ENCODE peak calls at places on chromosomes 4 and X, in five cellular contexts. One of them, this sample, is unnamed.
A peak's percentile ranks its signal among the peaks of the same experiment; 100 is the strongest.

GRCh38 chr4:67131224-67131623 is 414.1 kb downstream of the CENPC start:
- DNase-seq in heart left ventricle: no peak
- DNase-seq in activated naive CD4-positive, alpha-beta T cell treated with anti-CD3 and anti-CD28 coated beads, Interleukin-2, amount 50 U/mL, for 72 hours: no peak
- DNase-seq in stromal cell of bone marrow: no peak
- DNase-seq in T-cell: no peak
- DNase-seq in this sample: peak; percentile 2

GRCh38 chr4:151584101-151584500 is 175.1 kb downstream of the FHIP1A start:
- DNase-seq in heart left ventricle: no peak
- DNase-seq in stromal cell of bone marrow: no peak
- DNase-seq in activated naive CD4-positive, alpha-beta T cell treated with anti-CD3 and anti-CD28 coated beads, Interleukin-2, amount 50 U/mL, for 72 hours: no peak
- DNase-seq in T-cell: no peak
- DNase-seq in this sample: no peak

GRCh38 chrX:40772290-40772689 is 36.9 kb upstream of the MED14 start:
- DNase-seq in T-cell: no peak
- DNase-seq in heart left ventricle: no peak
- DNase-seq in activated naive CD4-positive, alpha-beta T cell treated with anti-CD3 and anti-CD28 coated beads, Interleukin-2, amount 50 U/mL, for 72 hours: no peak
- DNase-seq in stromal cell of bone marrow: peak; percentile 62
- DNase-seq in this sample: no peak

GRCh38 chr4:1502976-1503375 is 96.7 kb upstream of the NKX1-1 start:
- DNase-seq in heart left ventricle: no peak
- DNase-seq in T-cell: no peak
- DNase-seq in stromal cell of bone marrow: no peak
- DNase-seq in activated naive CD4-positive, alpha-beta T cell treated with anti-CD3 and anti-CD28 coated beads, Interleukin-2, amount 50 U/mL, for 72 hours: no peak
- DNase-seq in this sample: no peak

GRCh38 chrX:103446665-103447302 is 70.4 kb downstream of the BEX3 start:
- DNase-seq in heart left ventricle: no peak
- DNase-seq in activated naive CD4-positive, alpha-beta T cell treated with anti-CD3 and anti-CD28 coated beads, Interleukin-2, amount 50 U/mL, for 72 hours: no peak
- DNase-seq in stromal cell of bone marrow: no peak
- DNase-seq in T-cell: no peak
- DNase-seq in this sample: no peak

GRCh38 chrX:137926090-137926489 is 360.2 kb downstream of the ZIC3 start:
- DNase-seq in stromal cell of bone marrow: no peak
- DNase-seq in activated naive CD4-positive, alpha-beta T cell treated with anti-CD3 and anti-CD28 coated beads, Interleukin-2, amount 50 U/mL, for 72 hours: no peak
- DNase-seq in T-cell: no peak
- DNase-seq in heart left ventricle: no peak
- DNase-seq in this sample: peak; percentile 2

GRCh38 chrX:40262641-40263560 is 165.1 kb upstream of the BCOR start:
- DNase-seq in stromal cell of bone marrow: no peak
- DNase-seq in T-cell: no peak
- DNase-seq in heart left ventricle: no peak
- DNase-seq in activated naive CD4-positive, alpha-beta T cell treated with anti-CD3 and anti-CD28 coated beads, Interleukin-2, amount 50 U/mL, for 72 hours: no peak
- DNase-seq in this sample: no peak

GRCh38 chrX:109382332-109382731 is 99.6 kb downstream of the GUCY2F start:
- DNase-seq in heart left ventricle: no peak
- DNase-seq in T-cell: no peak
- DNase-seq in stromal cell of bone marrow: no peak
- DNase-seq in activated naive CD4-positive, alpha-beta T cell treated with anti-CD3 and anti-CD28 coated beads, Interleukin-2, amount 50 U/mL, for 72 hours: no peak
- DNase-seq in this sample: no peak

GRCh38 chrX:10008483-10009056 is 41.4 kb downstream of the CLDN34 start:
- DNase-seq in heart left ventricle: no peak
- DNase-seq in activated naive CD4-positive, alpha-beta T cell treated with anti-CD3 and anti-CD28 coated beads, Interleukin-2, amount 50 U/mL, for 72 hours: no peak
- DNase-seq in T-cell: no peak
- DNase-seq in stromal cell of bone marrow: no peak
- DNase-seq in this sample: no peak

GRCh38 chrX:109902665-109903064 is 100.2 kb upstream of the TMEM164 start:
- DNase-seq in heart left ventricle: no peak
- DNase-seq in activated naive CD4-positive, alpha-beta T cell treated with anti-CD3 and anti-CD28 coated beads, Interleukin-2, amount 50 U/mL, for 72 hours: no peak
- DNase-seq in stromal cell of bone marrow: peak; percentile 41
- DNase-seq in T-cell: no peak
- DNase-seq in this sample: no peak

GRCh38 chr4:100738388-100739165 is 220.8 kb upstream of the EMCN start:
- DNase-seq in heart left ventricle: no peak
- DNase-seq in activated naive CD4-positive, alpha-beta T cell treated with anti-CD3 and anti-CD28 coated beads, Interleukin-2, amount 50 U/mL, for 72 hours: no peak
- DNase-seq in T-cell: no peak
- DNase-seq in stromal cell of bone marrow: peak; percentile 86
- DNase-seq in this sample: no peak

GRCh38 chr4:56134272-56134671 is 185.5 kb downstream of the CEP135 start:
- DNase-seq in T-cell: no peak
- DNase-seq in heart left ventricle: no peak
- DNase-seq in activated naive CD4-positive, alpha-beta T cell treated with anti-CD3 and anti-CD28 coated beads, Interleukin-2, amount 50 U/mL, for 72 hours: no peak
- DNase-seq in stromal cell of bone marrow: no peak
- DNase-seq in this sample: no peak

GRCh38 chrX:13990126-13990525 is 39.6 kb downstream of the GEMIN8 start:
- DNase-seq in stromal cell of bone marrow: no peak
- DNase-seq in T-cell: no peak
- DNase-seq in heart left ventricle: no peak
- DNase-seq in activated naive CD4-positive, alpha-beta T cell treated with anti-CD3 and anti-CD28 coated beads, Interleukin-2, amount 50 U/mL, for 72 hours: no peak
- DNase-seq in this sample: no peak

GRCh38 chr4:76714226-76714625 is 183.7 kb downstream of the SOWAHB start:
- DNase-seq in activated naive CD4-positive, alpha-beta T cell treated with anti-CD3 and anti-CD28 coated beads, Interleukin-2, amount 50 U/mL, for 72 hours: no peak
- DNase-seq in heart left ventricle: no peak
- DNase-seq in stromal cell of bone marrow: no peak
- DNase-seq in T-cell: no peak
- DNase-seq in this sample: no peak

GRCh38 chrX:13167444-13168207 is 123.2 kb upstream of the FAM9C start:
- DNase-seq in stromal cell of bone marrow: no peak
- DNase-seq in heart left ventricle: no peak
- DNase-seq in activated naive CD4-positive, alpha-beta T cell treated with anti-CD3 and anti-CD28 coated beads, Interleukin-2, amount 50 U/mL, for 72 hours: no peak
- DNase-seq in T-cell: no peak
- DNase-seq in this sample: no peak

GRCh38 chrX:13697976-13698375 is 9.0 kb downstream of the RAB9A start:
- DNase-seq in heart left ventricle: no peak
- DNase-seq in T-cell: no peak
- DNase-seq in activated naive CD4-positive, alpha-beta T cell treated with anti-CD3 and anti-CD28 coated beads, Interleukin-2, amount 50 U/mL, for 72 hours: no peak
- DNase-seq in stromal cell of bone marrow: no peak
- DNase-seq in this sample: no peak

GRCh38 chr4:47442980-47443379 is 20.5 kb downstream of the COMMD8 start:
- DNase-seq in stromal cell of bone marrow: no peak
- DNase-seq in T-cell: no peak
- DNase-seq in heart left ventricle: no peak
- DNase-seq in activated naive CD4-positive, alpha-beta T cell treated with anti-CD3 and anti-CD28 coated beads, Interleukin-2, amount 50 U/mL, for 72 hours: no peak
- DNase-seq in this sample: no peak

GRCh38 chrX:24260827-24261550 is 52.9 kb downstream of the SUPT20HL2 start:
- DNase-seq in heart left ventricle: no peak
- DNase-seq in stromal cell of bone marrow: peak; percentile 50
- DNase-seq in T-cell: no peak
- DNase-seq in activated naive CD4-positive, alpha-beta T cell treated with anti-CD3 and anti-CD28 coated beads, Interleukin-2, amount 50 U/mL, for 72 hours: no peak
- DNase-seq in this sample: no peak

GRCh38 chr4:26307027-26307426 is 13.8 kb upstream of the RBPJ start:
- DNase-seq in activated naive CD4-positive, alpha-beta T cell treated with anti-CD3 and anti-CD28 coated beads, Interleukin-2, amount 50 U/mL, for 72 hours: no peak
- DNase-seq in heart left ventricle: no peak
- DNase-seq in T-cell: no peak
- DNase-seq in stromal cell of bone marrow: no peak
- DNase-seq in this sample: no peak

GRCh38 chrX:2828404-2829065 is at the start of gene GYG2:
- DNase-seq in stromal cell of bone marrow: no peak
- DNase-seq in activated naive CD4-positive, alpha-beta T cell treated with anti-CD3 and anti-CD28 coated beads, Interleukin-2, amount 50 U/mL, for 72 hours: no peak
- DNase-seq in T-cell: no peak
- DNase-seq in heart left ventricle: no peak
- DNase-seq in this sample: no peak

GRCh38 chrX:11352296-11352741 is 59.1 kb downstream of the AMELX start:
- DNase-seq in T-cell: no peak
- DNase-seq in activated naive CD4-positive, alpha-beta T cell treated with anti-CD3 and anti-CD28 coated beads, Interleukin-2, amount 50 U/mL, for 72 hours: no peak
- DNase-seq in heart left ventricle: no peak
- DNase-seq in stromal cell of bone marrow: no peak
- DNase-seq in this sample: no peak

GRCh38 chrX:9855536-9856320 is 69.5 kb downstream of the SHROOM2 start:
- DNase-seq in heart left ventricle: no peak
- DNase-seq in stromal cell of bone marrow: no peak
- DNase-seq in T-cell: no peak
- DNase-seq in activated naive CD4-positive, alpha-beta T cell treated with anti-CD3 and anti-CD28 coated beads, Interleukin-2, amount 50 U/mL, for 72 hours: no peak
- DNase-seq in this sample: no peak

GRCh38 chrX:42219231-42219630 is 295.9 kb upstream of the CASK start:
- DNase-seq in stromal cell of bone marrow: no peak
- DNase-seq in heart left ventricle: no peak
- DNase-seq in T-cell: no peak
- DNase-seq in activated naive CD4-positive, alpha-beta T cell treated with anti-CD3 and anti-CD28 coated beads, Interleukin-2, amount 50 U/mL, for 72 hours: no peak
- DNase-seq in this sample: no peak

GRCh38 chrX:97401586-97402101 is 517.9 kb downstream of the RPA4 start:
- DNase-seq in heart left ventricle: no peak
- DNase-seq in stromal cell of bone marrow: no peak
- DNase-seq in activated naive CD4-positive, alpha-beta T cell treated with anti-CD3 and anti-CD28 coated beads, Interleukin-2, amount 50 U/mL, for 72 hours: no peak
- DNase-seq in T-cell: no peak
- DNase-seq in this sample: no peak

GRCh38 chr4:155569471-155569870 is 97.2 kb upstream of the GUCY1A1 start:
- DNase-seq in activated naive CD4-positive, alpha-beta T cell treated with anti-CD3 and anti-CD28 coated beads, Interleukin-2, amount 50 U/mL, for 72 hours: no peak
- DNase-seq in T-cell: no peak
- DNase-seq in heart left ventricle: no peak
- DNase-seq in stromal cell of bone marrow: no peak
- DNase-seq in this sample: no peak

GRCh38 chr4:79872738-79873137 is 200.3 kb downstream of the ANTXR2 start:
- DNase-seq in stromal cell of bone marrow: no peak
- DNase-seq in T-cell: no peak
- DNase-seq in activated naive CD4-positive, alpha-beta T cell treated with anti-CD3 and anti-CD28 coated beads, Interleukin-2, amount 50 U/mL, for 72 hours: no peak
- DNase-seq in heart left ventricle: no peak
- DNase-seq in this sample: no peak

GRCh38 chr4:83599183-83599582 is 63.3 kb downstream of the GPAT3 start:
- DNase-seq in activated naive CD4-positive, alpha-beta T cell treated with anti-CD3 and anti-CD28 coated beads, Interleukin-2, amount 50 U/mL, for 72 hours: no peak
- DNase-seq in stromal cell of bone marrow: no peak
- DNase-seq in heart left ventricle: no peak
- DNase-seq in T-cell: no peak
- DNase-seq in this sample: peak; percentile 18

GRCh38 chrX:102720237-102721168 is at the start of gene GPRASP3:
- DNase-seq in T-cell: peak; percentile 73
- DNase-seq in stromal cell of bone marrow: peak; percentile 35
- DNase-seq in activated naive CD4-positive, alpha-beta T cell treated with anti-CD3 and anti-CD28 coated beads, Interleukin-2, amount 50 U/mL, for 72 hours: peak; percentile 60
- DNase-seq in heart left ventricle: peak; percentile 78
- DNase-seq in this sample: peak; percentile 43

GRCh38 chrX:134478374-134478773 is 18.4 kb downstream of the HPRT1 start:
- DNase-seq in heart left ventricle: no peak
- DNase-seq in activated naive CD4-positive, alpha-beta T cell treated with anti-CD3 and anti-CD28 coated beads, Interleukin-2, amount 50 U/mL, for 72 hours: no peak
- DNase-seq in stromal cell of bone marrow: no peak
- DNase-seq in T-cell: no peak
- DNase-seq in this sample: no peak

GRCh38 chrX:54182194-54182863 is 725 bp downstream of the FAM120C start:
- DNase-seq in heart left ventricle: peak; percentile 74
- DNase-seq in stromal cell of bone marrow: no peak
- DNase-seq in T-cell: peak; percentile 62
- DNase-seq in activated naive CD4-positive, alpha-beta T cell treated with anti-CD3 and anti-CD28 coated beads, Interleukin-2, amount 50 U/mL, for 72 hours: peak; percentile 71
- DNase-seq in this sample: peak; percentile 38

GRCh38 chr4:38591617-38592337 is 72.2 kb upstream of the KLF3 start:
- DNase-seq in heart left ventricle: no peak
- DNase-seq in activated naive CD4-positive, alpha-beta T cell treated with anti-CD3 and anti-CD28 coated beads, Interleukin-2, amount 50 U/mL, for 72 hours: no peak
- DNase-seq in stromal cell of bone marrow: no peak
- DNase-seq in T-cell: no peak
- DNase-seq in this sample: no peak

GRCh38 chrX:153866302-153867019 is 19.5 kb downstream of the L1CAM start:
- DNase-seq in heart left ventricle: no peak
- DNase-seq in T-cell: no peak
- DNase-seq in stromal cell of bone marrow: no peak
- DNase-seq in activated naive CD4-positive, alpha-beta T cell treated with anti-CD3 and anti-CD28 coated beads, Interleukin-2, amount 50 U/mL, for 72 hours: no peak
- DNase-seq in this sample: no peak

GRCh38 chr4:150173420-150173819 is 95.2 kb downstream of the DCLK2 start:
- DNase-seq in T-cell: no peak
- DNase-seq in heart left ventricle: no peak
- DNase-seq in stromal cell of bone marrow: no peak
- DNase-seq in activated naive CD4-positive, alpha-beta T cell treated with anti-CD3 and anti-CD28 coated beads, Interleukin-2, amount 50 U/mL, for 72 hours: no peak
- DNase-seq in this sample: no peak

GRCh38 chr4:38034986-38035882 is 75.0 kb downstream of the PTTG2 start:
- DNase-seq in T-cell: peak; percentile 53
- DNase-seq in stromal cell of bone marrow: peak; percentile 51
- DNase-seq in heart left ventricle: no peak
- DNase-seq in activated naive CD4-positive, alpha-beta T cell treated with anti-CD3 and anti-CD28 coated beads, Interleukin-2, amount 50 U/mL, for 72 hours: no peak
- DNase-seq in this sample: peak; percentile 50

GRCh38 chr4:109942292-109942926 is 29.7 kb downstream of the EGF start:
- DNase-seq in activated naive CD4-positive, alpha-beta T cell treated with anti-CD3 and anti-CD28 coated beads, Interleukin-2, amount 50 U/mL, for 72 hours: no peak
- DNase-seq in stromal cell of bone marrow: no peak
- DNase-seq in heart left ventricle: no peak
- DNase-seq in T-cell: no peak
- DNase-seq in this sample: no peak

This sample was measured in T-helper 1 cell.